ENCODE peak calls at places on chromosomes 13 and 19, in seven cellular contexts. T is thoracic aorta, K is pancreas, N is cardiac muscle cell, I is fibroblast of lung, R is lung, D is stomach. C is an unnamed sample. For H3K4me1, the result is how much of the 10 kb centered on the place peaks cover.

GRCh38 chr19:3533020-3533408 is 6.0 kb upstream of the TEKTIP1 start:
- DNase-seq in T (no peak), K (no peak), N (no peak), I (no peak), R (no peak), D (no peak), C (no peak)

GRCh38 chr13:88751994-88752393 is 1080.8 kb downstream of the SLITRK5 start:
- DNase-seq in T (no peak), K (no peak), N (no peak), I (no peak), R (no peak), D (no peak), C (no peak)

GRCh38 chr13:46288570-46289259 is 77.0 kb downstream of the LRRC63 start:
- DNase-seq in T (no peak), K (no peak), N (peak), I (peak), R (no peak), D (no peak), C (peak)

GRCh38 chr19:3821156-3821555 is 35.0 kb upstream of the MATK start:
- DNase-seq in T (no peak), K (no peak), N (no peak), I (no peak), R (no peak), D (no peak), C (no peak)

GRCh38 chr19:4338441-4339350 is at the start of gene STAP2:
- DNase-seq in T (no peak), K (peak), N (peak), I (no peak), R (peak), D (peak), C (peak)

GRCh38 chr13:98563071-98563470 is 13.8 kb downstream of the STK24 start:
- DNase-seq in T (no peak), K (no peak), N (no peak), I (no peak), R (no peak), D (no peak), C (no peak)

GRCh38 chr13:109275848-109276247 is 510.5 kb downstream of the IRS2 start:
- DNase-seq in T (no peak), K (no peak), N (peak), I (peak), R (no peak), D (no peak), C (peak)

GRCh38 chr13:26946675-26947342 is 186.2 kb upstream of the GPR12 start:
- DNase-seq in T (no peak), K (peak), N (peak), I (peak), R (no peak), D (no peak), C (no peak)

GRCh38 chr13:45763419-45763818 is 61.3 kb downstream of the CBY2 start:
- DNase-seq in T (no peak), K (no peak), N (no peak), I (no peak), R (no peak), D (no peak), C (no peak)

GRCh38 chr13:95391325-95391724 is 90.1 kb upstream of the ABCC4 start:
- DNase-seq in T (no peak), K (no peak), N (no peak), I (no peak), R (no peak), D (no peak), C (no peak)

GRCh38 chr19:17075860-17076538 is 422 bp downstream of the MYO9B start:
- DNase-seq in T (no peak), K (no peak), N (peak), I (peak), R (peak), D (peak), C (no peak)

GRCh38 chr13:49098198-49098597 is 121.9 kb upstream of the MLNR start:
- DNase-seq in T (peak), K (peak), N (no peak), I (peak), R (no peak), D (no peak), C (peak)

GRCh38 chr13:99062593-99062992 is 84.7 kb upstream of the DOCK9 start:
- DNase-seq in T (no peak), K (no peak), N (no peak), I (peak), R (no peak), D (no peak), C (peak)

GRCh38 chr19:34481861-34482379 is 362 bp downstream of the WTIP start:
- DNase-seq in T (no peak), K (no peak), N (no peak), I (no peak), R (no peak), D (no peak), C (no peak)

GRCh38 chr13:112106467-112107141 is 39.7 kb downstream of the SOX1 start:
- DNase-seq in T (no peak), K (no peak), N (no peak), I (no peak), R (no peak), D (no peak), C (no peak)

GRCh38 chr19:7995756-7996155 is 9.7 kb downstream of the ELAVL1 start:
- DNase-seq in T (no peak), K (no peak), N (no peak), I (no peak), R (no peak), D (no peak), C (no peak)

GRCh38 chr13:55190996-55191395 is 1949.7 kb upstream of the PRR20A start:
- DNase-seq in T (no peak), K (no peak), N (no peak), I (no peak), R (no peak), D (no peak), C (no peak)

GRCh38 chr13:41054919-41055619 is 6.2 kb upstream of the WBP4 start:
- DNase-seq in T (no peak), K (no peak), N (no peak), I (no peak), R (no peak), D (no peak), C (no peak)
- H3K4me1 ChIP-seq in T (half or more), K (half or more), N (under half), I (under half), R (under half), D (half or more), C (under half)

GRCh38 chr13:94058821-94059360 is 420.6 kb downstream of the DCT start:
- DNase-seq in T (no peak), K (no peak), N (no peak), I (no peak), R (no peak), D (no peak), C (no peak)

GRCh38 chr13:94054159-94054558 is 425.3 kb downstream of the DCT start:
- DNase-seq in T (no peak), K (no peak), N (peak), I (no peak), R (no peak), D (no peak), C (no peak)

GRCh38 chr13:94061316-94061715 is 418.2 kb downstream of the DCT start:
- DNase-seq in T (no peak), K (no peak), N (no peak), I (peak), R (no peak), D (no peak), C (no peak)

GRCh38 chr13:94056362-94056990 is 423.0 kb downstream of the DCT start:
- DNase-seq in T (no peak), K (no peak), N (no peak), I (peak), R (no peak), D (no peak), C (no peak)

GRCh38 chr13:94057618-94058017 is 421.9 kb downstream of the DCT start:
- DNase-seq in T (no peak), K (no peak), N (no peak), I (no peak), R (no peak), D (no peak), C (no peak)
- H3K4me3 ChIP-seq in T (no peak), K (no peak), N (no peak), I (no peak), R (no peak), D (no peak), C (no peak)

GRCh38 chr19:5864013-5864720 is 6.2 kb downstream of the FUT5 start:
- DNase-seq in T (no peak), K (no peak), N (no peak), I (no peak), R (no peak), D (no peak), C (no peak)

GRCh38 chr19:5863030-5863665 is 7.2 kb downstream of the FUT5 start:
- DNase-seq in T (no peak), K (no peak), N (no peak), I (no peak), R (no peak), D (no peak), C (no peak)

GRCh38 chr19:5865772-5866171 is 4.6 kb downstream of the FUT5 start:
- DNase-seq in T (no peak), K (no peak), N (no peak), I (no peak), R (no peak), D (no peak), C (no peak)

GRCh38 chr19:5867201-5868136 is 2.9 kb downstream of the FUT5 start:
- DNase-seq in T (no peak), K (no peak), N (no peak), I (no peak), R (no peak), D (no peak), C (no peak)

DNA sequence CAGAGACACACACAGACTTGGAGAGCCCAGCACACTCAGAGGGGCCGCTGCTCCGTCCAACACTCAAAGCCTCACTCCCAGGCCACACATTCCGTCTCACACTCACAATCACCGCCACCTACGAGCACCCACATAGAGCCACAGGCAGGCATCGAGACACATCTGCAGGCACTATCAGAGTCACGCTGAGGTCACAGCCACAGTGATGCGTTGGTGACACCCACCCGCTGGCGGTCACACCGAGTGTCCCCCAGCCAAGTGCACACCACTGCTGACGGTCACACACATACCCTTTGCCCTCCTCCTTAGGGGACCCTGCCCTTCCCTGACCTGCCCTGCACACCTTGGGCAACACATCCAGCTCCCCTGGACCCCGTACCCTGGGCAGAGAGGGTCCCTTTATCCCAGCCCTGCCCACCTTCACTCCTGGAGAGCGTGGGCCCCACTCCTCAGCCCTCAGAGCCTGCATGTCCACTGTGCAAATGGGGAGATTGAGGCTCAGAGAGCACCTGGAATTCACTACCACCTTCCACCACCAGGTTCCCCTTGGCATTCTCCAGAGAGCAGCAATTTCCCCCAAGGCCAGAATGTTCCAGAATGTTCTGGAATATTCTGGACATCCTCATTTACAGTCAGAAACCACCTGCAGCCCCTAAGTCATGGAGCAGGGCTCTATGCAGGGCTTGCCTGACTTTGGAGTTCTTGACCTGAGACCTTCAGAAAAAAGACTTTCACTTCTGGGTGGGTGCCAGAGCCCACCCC is 5.4 kb downstream of the FUT5 start:
- DNase-seq in T (no peak), K (no peak), N (no peak), I (no peak), R (no peak), D (no peak), C (no peak)
- TF ChIP-seq CTCF in T (peak), K (no peak), N (peak), I (no peak), R (no peak), D (no peak), C (no peak)

DNA sequence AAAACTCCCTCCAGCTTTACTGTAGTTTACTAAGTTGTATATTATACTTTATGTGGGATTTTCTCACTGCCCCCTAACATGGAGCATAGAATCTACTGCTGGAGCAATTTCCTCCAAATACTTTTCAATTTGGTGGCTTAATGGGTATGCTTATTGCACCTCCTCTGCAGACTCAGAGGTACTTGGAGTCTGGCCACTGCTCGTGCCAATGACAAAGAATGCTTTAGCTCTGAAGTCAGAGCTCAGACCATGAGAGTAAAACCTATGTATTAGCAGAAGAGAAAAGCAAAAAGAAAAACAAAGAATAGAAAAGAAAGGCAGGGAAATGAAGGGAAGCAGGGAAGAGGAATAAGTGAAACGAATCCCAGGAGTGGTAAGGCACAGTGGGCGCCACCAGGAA is 71.9 kb downstream of the SUCLA2 start:
- DNase-seq in T (no peak), K (no peak), N (no peak), I (peak), R (no peak), D (no peak), C (no peak)
- H3K4me1 ChIP-seq in T (under half), K (under half), N (under half), I (under half), R (under half), D (under half), C (under half)

GRCh38 chr19:51460164-51460992 is 2.1 kb upstream of the SIGLEC8 start:
- DNase-seq in T (no peak), K (no peak), N (no peak), I (no peak), R (no peak), D (peak), C (no peak)
- H3K4me3 ChIP-seq in T (no peak), K (no peak), N (no peak), I (no peak), R (no peak), D (no peak), C (no peak)

GRCh38 chr19:30376272-30376671 is 4.1 kb downstream of the ZNF536 start:
- DNase-seq in T (no peak), K (no peak), N (no peak), I (no peak), R (no peak), D (peak), C (no peak)
- TF ChIP-seq CTCF in T (no peak), K (no peak), N (no peak), I (no peak), R (no peak), D (no peak), C (no peak)

GRCh38 chr13:33259296-33259695 is 26.3 kb downstream of the STARD13 start:
- DNase-seq in T (no peak), K (no peak), N (no peak), I (no peak), R (no peak), D (no peak), C (no peak)

GRCh38 chr13:33260168-33261098 is 25.1 kb downstream of the STARD13 start:
- DNase-seq in T (no peak), K (no peak), N (peak), I (no peak), R (no peak), D (no peak), C (no peak)

GRCh38 chr13:33256148-33256547 is 29.4 kb downstream of the STARD13 start:
- DNase-seq in T (no peak), K (no peak), N (no peak), I (no peak), R (no peak), D (no peak), C (no peak)

GRCh38 chr13:33257786-33258185 is 27.8 kb downstream of the STARD13 start:
- DNase-seq in T (no peak), K (no peak), N (no peak), I (no peak), R (no peak), D (no peak), C (no peak)

GRCh38 chr13:33258437-33259193 is 26.9 kb downstream of the STARD13 start:
- DNase-seq in T (no peak), K (no peak), N (no peak), I (peak), R (no peak), D (no peak), C (no peak)
- H3K4me1 ChIP-seq in T (under half), K (under half), N (under half), I (under half), R (half or more), D (under half), C (under half)

GRCh38 chr19:41416194-41416674 is 10.9 kb downstream of the B3GNT8 start:
- DNase-seq in T (no peak), K (no peak), N (no peak), I (no peak), R (peak), D (no peak), C (no peak)
- H3K4me3 ChIP-seq in T (no peak), K (no peak), N (no peak), I (no peak), R (no peak), D (no peak), C (no peak)